ENCODE peak calls at places on chromosomes 4 and X, in six cellular contexts. One of them, this sample, is unnamed.
A peak's percentile ranks its signal among the peaks of the same experiment; 100 is the strongest.

GRCh38 chr4:152293527-152293926 is 242.4 kb downstream of the FBXW7 start:
- DNase-seq in fibroblast of lung: no peak
- DNase-seq in Peyer's patch: no peak
- DNase-seq in stomach: no peak
- DNase-seq in psoas muscle: no peak
- DNase-seq in upper lobe of right lung: no peak
- DNase-seq in this sample: no peak

GRCh38 chrX:120316587-120317283 is 5.5 kb upstream of the TMEM255A start:
- DNase-seq in fibroblast of lung: no peak
- DNase-seq in Peyer's patch: no peak
- DNase-seq in stomach: no peak
- DNase-seq in psoas muscle: no peak
- DNase-seq in upper lobe of right lung: no peak
- DNase-seq in this sample: no peak

GRCh38 chrX:22060451-22060940 is 28.4 kb downstream of the PHEX start:
- DNase-seq in fibroblast of lung: peak; percentile 53
- DNase-seq in Peyer's patch: no peak
- DNase-seq in stomach: no peak
- DNase-seq in psoas muscle: no peak
- DNase-seq in upper lobe of right lung: no peak
- DNase-seq in this sample: no peak

GRCh38 chrX:151825927-151826471 is 86.7 kb upstream of the MAGEA4 start:
- DNase-seq in fibroblast of lung: peak; percentile 72
- DNase-seq in Peyer's patch: no peak
- DNase-seq in stomach: no peak
- DNase-seq in psoas muscle: no peak
- DNase-seq in upper lobe of right lung: no peak
- DNase-seq in this sample: no peak

GRCh38 chr4:87304659-87305277 is 17.9 kb downstream of the HSD17B13 start:
- DNase-seq in fibroblast of lung: peak; percentile 9
- DNase-seq in Peyer's patch: no peak
- DNase-seq in stomach: no peak
- DNase-seq in psoas muscle: no peak
- DNase-seq in upper lobe of right lung: no peak
- DNase-seq in this sample: no peak

GRCh38 chrX:38175140-38175539 is 45.5 kb downstream of the SRPX start:
- DNase-seq in fibroblast of lung: no peak
- DNase-seq in Peyer's patch: no peak
- DNase-seq in stomach: peak; percentile 31
- DNase-seq in psoas muscle: no peak
- DNase-seq in upper lobe of right lung: no peak
- DNase-seq in this sample: no peak

GRCh38 chrX:26783512-26784225 is 567.7 kb downstream of the MAGEB5 start:
- DNase-seq in fibroblast of lung: peak; percentile 65
- DNase-seq in Peyer's patch: no peak
- DNase-seq in stomach: peak; percentile 36
- DNase-seq in psoas muscle: no peak
- DNase-seq in upper lobe of right lung: no peak
- DNase-seq in this sample: no peak

GRCh38 chrX:140602140-140602539 is 97.3 kb upstream of the SOX3 start:
- DNase-seq in fibroblast of lung: no peak
- DNase-seq in Peyer's patch: no peak
- DNase-seq in stomach: no peak
- DNase-seq in psoas muscle: no peak
- DNase-seq in upper lobe of right lung: no peak
- DNase-seq in this sample: no peak

GRCh38 chr4:56261027-56261426 is 126.3 kb downstream of the AASDH start:
- DNase-seq in fibroblast of lung: no peak
- DNase-seq in Peyer's patch: no peak
- DNase-seq in stomach: no peak
- DNase-seq in psoas muscle: no peak
- DNase-seq in upper lobe of right lung: no peak
- DNase-seq in this sample: no peak

GRCh38 chr4:114385195-114385985 is 213.2 kb upstream of the UGT8 start:
- DNase-seq in fibroblast of lung: no peak
- DNase-seq in Peyer's patch: no peak
- DNase-seq in stomach: no peak
- DNase-seq in psoas muscle: no peak
- DNase-seq in upper lobe of right lung: no peak
- DNase-seq in this sample: no peak

GRCh38 chr4:20284990-20285389 is 33.3 kb downstream of the SLIT2 start:
- DNase-seq in fibroblast of lung: no peak
- DNase-seq in Peyer's patch: no peak
- DNase-seq in stomach: no peak
- DNase-seq in psoas muscle: no peak
- DNase-seq in upper lobe of right lung: no peak
- DNase-seq in this sample: no peak

GRCh38 chr4:17722361-17722710 is 59.1 kb downstream of the FAM184B start:
- DNase-seq in fibroblast of lung: no peak
- DNase-seq in Peyer's patch: no peak
- DNase-seq in stomach: no peak
- DNase-seq in psoas muscle: no peak
- DNase-seq in upper lobe of right lung: no peak
- DNase-seq in this sample: no peak

GRCh38 chr4:97646997-97647396 is 496.3 kb downstream of the STPG2 start:
- DNase-seq in fibroblast of lung: peak; percentile 5
- DNase-seq in Peyer's patch: no peak
- DNase-seq in stomach: no peak
- DNase-seq in psoas muscle: no peak
- DNase-seq in upper lobe of right lung: no peak
- DNase-seq in this sample: no peak

GRCh38 chr4:38491854-38492478 is 172.0 kb upstream of the KLF3 start:
- DNase-seq in fibroblast of lung: no peak
- DNase-seq in Peyer's patch: no peak
- DNase-seq in stomach: no peak
- DNase-seq in psoas muscle: no peak
- DNase-seq in upper lobe of right lung: no peak
- DNase-seq in this sample: no peak

GRCh38 chr4:77073106-77073858 is 2.5 kb downstream of the CCNI start:
- DNase-seq in fibroblast of lung: peak; percentile 61
- DNase-seq in Peyer's patch: no peak
- DNase-seq in stomach: no peak
- DNase-seq in psoas muscle: no peak
- DNase-seq in upper lobe of right lung: no peak
- DNase-seq in this sample: no peak

GRCh38 chr4:125268065-125268755 is 46.5 kb upstream of the FAT4 start:
- DNase-seq in fibroblast of lung: peak; percentile 19
- DNase-seq in Peyer's patch: no peak
- DNase-seq in stomach: no peak
- DNase-seq in psoas muscle: no peak
- DNase-seq in upper lobe of right lung: no peak
- DNase-seq in this sample: no peak

GRCh38 chrX:68699960-68700746 is 52.7 kb downstream of the STARD8 start:
- DNase-seq in fibroblast of lung: no peak
- DNase-seq in Peyer's patch: no peak
- DNase-seq in stomach: no peak
- DNase-seq in psoas muscle: no peak
- DNase-seq in upper lobe of right lung: no peak
- DNase-seq in this sample: no peak

GRCh38 chr4:145804134-145804533 is 124.2 kb downstream of the C4orf51 start:
- DNase-seq in fibroblast of lung: peak; percentile 94
- DNase-seq in Peyer's patch: no peak
- DNase-seq in stomach: no peak
- DNase-seq in psoas muscle: no peak
- DNase-seq in upper lobe of right lung: no peak
- DNase-seq in this sample: no peak

GRCh38 chr4:186724861-186725419 is 1.3 kb upstream of the FAT1 start:
- DNase-seq in fibroblast of lung: peak; percentile 46
- DNase-seq in Peyer's patch: no peak
- DNase-seq in stomach: no peak
- DNase-seq in psoas muscle: no peak
- DNase-seq in upper lobe of right lung: no peak
- DNase-seq in this sample: no peak

GRCh38 chrX:110280954-110281353 is 36.9 kb downstream of the AMMECR1 start:
- DNase-seq in fibroblast of lung: peak; percentile 71
- DNase-seq in Peyer's patch: no peak
- DNase-seq in stomach: no peak
- DNase-seq in psoas muscle: no peak
- DNase-seq in upper lobe of right lung: no peak
- DNase-seq in this sample: no peak

GRCh38 chr4:46441116-46441859 is 51.4 kb upstream of the GABRA2 start:
- DNase-seq in fibroblast of lung: peak; percentile 87
- DNase-seq in Peyer's patch: no peak
- DNase-seq in stomach: no peak
- DNase-seq in psoas muscle: no peak
- DNase-seq in upper lobe of right lung: no peak
- DNase-seq in this sample: no peak

GRCh38 chr4:15327311-15328298 is 100.2 kb upstream of the C1QTNF7 start:
- DNase-seq in fibroblast of lung: peak; percentile 98
- DNase-seq in Peyer's patch: no peak
- DNase-seq in stomach: no peak
- DNase-seq in psoas muscle: no peak
- DNase-seq in upper lobe of right lung: no peak
- DNase-seq in this sample: no peak

GRCh38 chr4:81919238-81919637 is 447.5 kb upstream of the RASGEF1B start:
- DNase-seq in fibroblast of lung: no peak
- DNase-seq in Peyer's patch: no peak
- DNase-seq in stomach: no peak
- DNase-seq in psoas muscle: no peak
- DNase-seq in upper lobe of right lung: no peak
- DNase-seq in this sample: no peak

GRCh38 chrX:13482764-13483552 is 86.4 kb upstream of the EGFL6 start:
- DNase-seq in fibroblast of lung: no peak
- DNase-seq in Peyer's patch: no peak
- DNase-seq in stomach: no peak
- DNase-seq in psoas muscle: no peak
- DNase-seq in upper lobe of right lung: no peak
- DNase-seq in this sample: no peak

GRCh38 chr4:79178770-79179169 is 147.1 kb downstream of the NAA11 start:
- DNase-seq in fibroblast of lung: peak; percentile 52
- DNase-seq in Peyer's patch: no peak
- DNase-seq in stomach: no peak
- DNase-seq in psoas muscle: no peak
- DNase-seq in upper lobe of right lung: no peak
- DNase-seq in this sample: no peak

DNA sequence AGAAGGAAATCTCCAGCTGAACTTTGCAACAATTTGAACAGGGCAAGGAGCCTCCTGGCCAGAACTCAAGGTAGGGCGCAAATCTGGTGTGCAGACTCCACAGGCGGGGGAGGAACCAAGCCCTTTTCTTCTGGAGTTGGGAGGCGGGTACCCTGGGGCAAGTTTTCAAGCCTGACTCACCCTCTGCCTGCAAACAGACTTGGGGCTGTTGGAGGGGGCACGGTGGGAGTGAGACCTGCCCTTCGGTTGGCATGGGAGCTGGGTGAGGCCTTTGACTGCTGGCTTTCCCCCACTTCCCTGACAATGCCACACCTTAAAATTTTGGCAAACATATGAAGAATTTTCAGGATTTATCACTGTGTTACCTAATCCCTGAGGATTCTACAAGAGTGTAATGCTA is 709.8 kb upstream of the DIAPH2 start:
- DNase-seq in fibroblast of lung: no peak
- DNase-seq in Peyer's patch: no peak
- DNase-seq in stomach: no peak
- DNase-seq in psoas muscle: no peak
- DNase-seq in upper lobe of right lung: no peak
- DNase-seq in this sample: no peak
- H3K27ac ChIP-seq in fibroblast of lung: no peak overlapping the region
- H3K27ac ChIP-seq in Peyer's patch: no peak overlapping the region
- H3K27ac ChIP-seq in stomach: no peak overlapping the region
- H3K27ac ChIP-seq in psoas muscle: no peak overlapping the region
- H3K27ac ChIP-seq in upper lobe of right lung: no peak overlapping the region
- H3K27ac ChIP-seq in this sample: no peak overlapping the region

DNA sequence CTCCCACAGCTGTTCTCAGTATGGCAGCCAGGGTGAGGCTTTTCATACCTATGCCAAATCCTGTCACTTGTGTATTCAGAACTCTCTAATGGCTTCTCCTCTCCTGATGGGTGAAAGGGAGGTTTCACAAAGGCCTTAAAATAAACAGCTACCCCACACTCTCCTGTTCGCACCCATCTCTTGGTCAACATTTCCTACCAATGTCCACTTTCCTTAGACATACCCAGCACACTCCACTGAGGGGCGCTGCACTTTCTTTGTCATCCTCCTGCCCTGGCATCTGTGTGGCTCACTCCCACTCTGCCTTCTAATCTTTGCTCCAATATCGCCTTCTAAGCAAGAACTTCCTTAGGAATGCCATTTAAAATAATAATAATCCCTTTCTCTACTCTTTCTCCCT is 313.3 kb downstream of the PPP3CA start:
- DNase-seq in fibroblast of lung: no peak
- DNase-seq in Peyer's patch: no peak
- DNase-seq in stomach: no peak
- DNase-seq in psoas muscle: no peak
- DNase-seq in upper lobe of right lung: no peak
- DNase-seq in this sample: no peak
- TF ChIP-seq CTCF in fibroblast of lung: no peak
- TF ChIP-seq CTCF in Peyer's patch: no peak
- TF ChIP-seq CTCF in stomach: no peak
- TF ChIP-seq CTCF in psoas muscle: no peak
- TF ChIP-seq CTCF in upper lobe of right lung: no peak
- TF ChIP-seq CTCF in this sample: no peak

DNA sequence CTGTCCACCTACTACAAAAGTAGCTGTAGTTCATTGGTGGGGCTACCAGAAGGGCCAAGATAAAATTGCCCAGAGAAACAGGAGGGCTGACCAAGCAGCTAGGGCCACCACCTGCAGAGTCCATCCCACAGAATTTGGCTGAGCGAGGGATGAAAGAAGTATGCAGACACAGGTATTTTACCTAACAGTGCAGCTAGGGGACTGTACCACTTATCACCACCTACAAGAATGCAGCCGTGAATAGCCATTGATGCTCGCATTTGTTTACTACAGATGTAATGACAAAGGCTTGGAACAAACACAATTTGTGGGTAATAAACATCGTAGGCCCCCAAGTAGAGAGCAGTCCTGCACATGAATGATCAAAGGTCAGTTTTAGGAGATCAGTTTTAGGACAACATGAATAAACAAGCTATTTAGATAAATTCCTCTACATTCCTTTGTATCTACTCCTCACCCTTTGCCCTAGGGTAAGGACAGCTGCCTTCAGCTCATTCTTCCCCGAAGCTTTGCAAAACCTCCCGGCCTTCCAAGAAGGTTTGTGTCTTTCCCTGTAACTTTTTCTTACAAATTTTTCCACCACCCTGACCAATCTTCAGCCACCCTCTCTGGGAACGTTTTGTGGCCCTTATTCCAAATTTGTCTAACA is 49.5 kb downstream of the ZNF718 start:
- DNase-seq in fibroblast of lung: no peak
- DNase-seq in Peyer's patch: no peak
- DNase-seq in stomach: no peak
- DNase-seq in psoas muscle: no peak
- DNase-seq in upper lobe of right lung: no peak
- DNase-seq in this sample: no peak
- H3K9me3 ChIP-seq in fibroblast of lung: no peaks in the 10 kb centered on the region
- H3K9me3 ChIP-seq in Peyer's patch: peaks cover 76% of the 10 kb centered on the region
- H3K9me3 ChIP-seq in stomach: peaks cover 100% of the 10 kb centered on the region
- H3K9me3 ChIP-seq in psoas muscle: peaks cover 81% of the 10 kb centered on the region
- H3K9me3 ChIP-seq in upper lobe of right lung: peaks cover 77% of the 10 kb centered on the region
- H3K9me3 ChIP-seq in this sample: peaks cover 95% of the 10 kb centered on the region

GRCh38 chrX:42151808-42152207 is 228.5 kb upstream of the CASK start:
- DNase-seq in fibroblast of lung: no peak
- DNase-seq in Peyer's patch: no peak
- DNase-seq in stomach: no peak
- DNase-seq in psoas muscle: no peak
- DNase-seq in upper lobe of right lung: no peak
- DNase-seq in this sample: no peak
- H3K27ac ChIP-seq in fibroblast of lung: no peak overlapping the region
- H3K27ac ChIP-seq in Peyer's patch: no peak overlapping the region
- H3K27ac ChIP-seq in stomach: no peak overlapping the region
- H3K27ac ChIP-seq in psoas muscle: no peak overlapping the region
- H3K27ac ChIP-seq in upper lobe of right lung: no peak overlapping the region
- H3K27ac ChIP-seq in this sample: no peak overlapping the region

GRCh38 chrX:130015181-130015580 is 32.7 kb downstream of the BCORL1 start:
- DNase-seq in fibroblast of lung: no peak
- DNase-seq in Peyer's patch: no peak
- DNase-seq in stomach: no peak
- DNase-seq in psoas muscle: no peak
- DNase-seq in upper lobe of right lung: no peak
- DNase-seq in this sample: no peak
- TF ChIP-seq CTCF in fibroblast of lung: no peak
- TF ChIP-seq CTCF in Peyer's patch: no peak
- TF ChIP-seq CTCF in stomach: no peak
- TF ChIP-seq CTCF in psoas muscle: no peak
- TF ChIP-seq CTCF in upper lobe of right lung: no peak
- TF ChIP-seq CTCF in this sample: no peak

This sample was measured in lower lobe of right lung.